ENCODE peak calls at places on chromosomes 13 and 19, in eight cellular contexts. K, A, M, Z, Q, J, I and T are unnamed samples.

GRCh38 chr19:1441677-1442438 is 3.7 kb downstream of the RPS15 start:
- DNase-seq in K (no peak), A (no peak), M (no peak), Z (no peak), Q (no peak), J (no peak), I (no peak), T (no peak)

GRCh38 chr13:100828226-100828625 is 153.6 kb upstream of the TMTC4 start:
- DNase-seq in K (peak; percentile 8), A (no peak), M (no peak), Z (peak; percentile 16), Q (no peak), J (no peak), I (no peak), T (no peak)

GRCh38 chr13:29569253-29570057 is 26.0 kb downstream of the SLC7A1 start:
- DNase-seq in K (no peak), A (no peak), M (no peak), Z (peak; percentile 34), Q (no peak), J (no peak), I (no peak), T (peak; percentile 45)

GRCh38 chr19:33426621-33427475 is 53.3 kb downstream of the CEBPG start:
- DNase-seq in K (no peak), A (no peak), M (no peak), Z (no peak), Q (no peak), J (no peak), I (no peak), T (no peak)

GRCh38 chr13:101529419-101529818 is 76.9 kb downstream of the ITGBL1 start:
- DNase-seq in K (no peak), A (no peak), M (peak; percentile 28), Z (peak; percentile 97), Q (peak; percentile 32), J (no peak), I (peak; percentile 14), T (no peak)

GRCh38 chr13:98083507-98083906 is 59.4 kb upstream of the FARP1 start:
- DNase-seq in K (no peak), A (no peak), M (no peak), Z (peak; percentile 92), Q (no peak), J (no peak), I (no peak), T (no peak)

GRCh38 chr19:1361601-1362384 is 21.9 kb upstream of the NDUFS7 start:
- DNase-seq in K (no peak), A (no peak), M (no peak), Z (peak; percentile 80), Q (no peak), J (no peak), I (no peak), T (no peak)

GRCh38 chr13:52665325-52665724 is 12.7 kb downstream of the SUGT1 start:
- DNase-seq in K (no peak), A (no peak), M (no peak), Z (peak; percentile 40), Q (no peak), J (no peak), I (no peak), T (peak; percentile 9)

GRCh38 chr13:49370390-49370789 is 73.5 kb downstream of the CAB39L start:
- DNase-seq in K (peak; percentile 44), A (no peak), M (no peak), Z (no peak), Q (no peak), J (no peak), I (no peak), T (no peak)

GRCh38 chr19:48918801-48919247 is 14.7 kb upstream of the DHDH start:
- DNase-seq in K (no peak), A (peak; percentile 81), M (peak; percentile 36), Z (no peak), Q (no peak), J (no peak), I (no peak), T (no peak)

GRCh38 chr19:35216833-35217707 is 11.5 kb downstream of the FAM187B start:
- DNase-seq in K (no peak), A (peak; percentile 59), M (peak; percentile 54), Z (no peak), Q (no peak), J (no peak), I (peak; percentile 68), T (no peak)

GRCh38 chr19:31528261-31528660 is 179.0 kb upstream of the TSHZ3 start:
- DNase-seq in K (no peak), A (no peak), M (no peak), Z (no peak), Q (no peak), J (no peak), I (no peak), T (no peak)

GRCh38 chr13:36888645-36889044 is 31.4 kb downstream of the SMAD9 start:
- DNase-seq in K (no peak), A (no peak), M (no peak), Z (no peak), Q (no peak), J (no peak), I (no peak), T (peak; percentile 2)

GRCh38 chr13:96898212-96898611 is 96.1 kb downstream of the OXGR1 start:
- DNase-seq in K (no peak), A (no peak), M (no peak), Z (peak; percentile 83), Q (no peak), J (no peak), I (no peak), T (no peak)